ENCODE peak calls at places on chromosomes 12 and 14, in six cellular contexts. K, I, B, N, U and M are unnamed samples.

GRCh38 chr14:68892961-68893360 is 86.1 kb downstream of the ACTN1 start:
- DNase-seq in B (no peak), N (peak; percentile 25), K (no peak), I (no peak), U (no peak), M (no peak)

GRCh38 chr12:32686340-32686739 is 7.2 kb downstream of the DNM1L start:
- DNase-seq in U (no peak), K (no peak), I (no peak), B (no peak), N (no peak), M (no peak)

GRCh38 chr14:70692210-70692609 is 50.5 kb downstream of the TTC9 start:
- DNase-seq in U (no peak), B (no peak), K (peak; percentile 65), N (no peak), I (no peak), M (no peak)

GRCh38 chr12:124917841-124918621 is 3.6 kb upstream of the UBC start:
- DNase-seq in K (no peak), U (no peak), I (no peak), N (no peak), B (no peak), M (peak; percentile 95)

GRCh38 chr12:65082411-65082810 is 38.7 kb downstream of the WIF1 start:
- DNase-seq in B (no peak), I (no peak), U (no peak), K (no peak), N (no peak), M (no peak)

GRCh38 chr12:25364529-25365339 is 114.0 kb upstream of the KRAS start:
- DNase-seq in K (no peak), U (no peak), N (no peak), B (no peak), I (no peak), M (no peak)

GRCh38 chr12:132689227-132689626 is 1.8 kb downstream of the PXMP2 start:
- DNase-seq in N (no peak), U (no peak), K (no peak), B (no peak), I (no peak), M (no peak)

GRCh38 chr12:105377077-105377476 is 46.6 kb downstream of the C12orf75 start:
- DNase-seq in U (no peak), I (no peak), K (no peak), N (no peak), B (no peak), M (no peak)

GRCh38 chr12:92297932-92298681 is 152.5 kb upstream of the BTG1 start:
- DNase-seq in K (no peak), B (no peak), N (no peak), U (no peak), I (peak; percentile 50), M (no peak)

GRCh38 chr12:15979096-15980091 is 68.3 kb downstream of the DERA start:
- DNase-seq in K (no peak), I (peak; percentile 82), B (no peak), U (no peak), N (no peak), M (no peak)

GRCh38 chr12:69024907-69025306 is 91.9 kb upstream of the CPM start:
- DNase-seq in I (no peak), U (no peak), B (no peak), N (no peak), K (no peak), M (peak; percentile 65)

GRCh38 chr12:62720661-62721330 is 214.2 kb downstream of the PPM1H start:
- DNase-seq in I (no peak), U (no peak), K (no peak), B (no peak), N (no peak), M (no peak)

GRCh38 chr14:24254630-24255392 is 8.2 kb downstream of the TGM1 start:
- DNase-seq in K (no peak), B (no peak), U (no peak), I (no peak), N (no peak), M (no peak)

GRCh38 chr14:51520087-51520486 is 131.6 kb upstream of the FRMD6 start:
- DNase-seq in B (no peak), U (no peak), K (no peak), N (no peak), I (no peak), M (no peak)

GRCh38 chr12:94322346-94322745 is 137.3 kb downstream of the CEP83 start:
- DNase-seq in N (no peak), K (no peak), B (no peak), I (no peak), U (no peak), M (no peak)

GRCh38 chr12:47276253-47277070 is 196.7 kb upstream of the AMIGO2 start:
- DNase-seq in K (no peak), B (no peak), N (no peak), I (no peak), U (no peak), M (peak; percentile 94)